ENCODE peak calls at places on chromosome 2, in seven cellular contexts. One of them, this sample, is unnamed.

GRCh38 chr2:50885948-50886347 is 146.0 kb downstream of the NRXN1 start:
- DNase-seq in H54: no peak
- DNase-seq in body of pancreas: no peak
- DNase-seq in transverse colon: no peak
- DNase-seq in K562: no peak
- DNase-seq in right lobe of liver: no peak
- DNase-seq in thyroid gland: no peak
- DNase-seq in this sample: no peak

GRCh38 chr2:36964496-36965058 is 1.8 kb downstream of the STRN start:
- DNase-seq in H54: no peak
- DNase-seq in body of pancreas: no peak
- DNase-seq in transverse colon: no peak
- DNase-seq in K562: no peak
- DNase-seq in right lobe of liver: no peak
- DNase-seq in thyroid gland: no peak
- DNase-seq in this sample: no peak

GRCh38 chr2:150255528-150255927 is 231.9 kb downstream of the RND3 start:
- DNase-seq in H54: no peak
- DNase-seq in body of pancreas: no peak
- DNase-seq in transverse colon: no peak
- DNase-seq in K562: no peak
- DNase-seq in right lobe of liver: no peak
- DNase-seq in thyroid gland: no peak
- DNase-seq in this sample: peak

GRCh38 chr2:138207531-138207930 is 243.3 kb downstream of the HNMT start:
- DNase-seq in H54: no peak
- DNase-seq in body of pancreas: no peak
- DNase-seq in transverse colon: no peak
- DNase-seq in K562: no peak
- DNase-seq in right lobe of liver: no peak
- DNase-seq in thyroid gland: no peak
- DNase-seq in this sample: no peak

GRCh38 chr2:240946654-240947053 is 40.5 kb downstream of the CROCC2 start:
- DNase-seq in H54: no peak
- DNase-seq in body of pancreas: no peak
- DNase-seq in transverse colon: peak
- DNase-seq in K562: no peak
- DNase-seq in right lobe of liver: peak
- DNase-seq in thyroid gland: no peak
- DNase-seq in this sample: peak

GRCh38 chr2:213995400-213996105 is 415.3 kb upstream of the VWC2L start:
- DNase-seq in H54: peak
- DNase-seq in body of pancreas: no peak
- DNase-seq in transverse colon: no peak
- DNase-seq in K562: no peak
- DNase-seq in right lobe of liver: no peak
- DNase-seq in thyroid gland: no peak
- DNase-seq in this sample: no peak

GRCh38 chr2:12718662-12719399 is 2.1 kb downstream of the TRIB2 start:
- DNase-seq in H54: no peak
- DNase-seq in body of pancreas: no peak
- DNase-seq in transverse colon: no peak
- DNase-seq in K562: peak
- DNase-seq in right lobe of liver: no peak
- DNase-seq in thyroid gland: no peak
- DNase-seq in this sample: no peak

GRCh38 chr2:128452536-128453530 is 134.2 kb upstream of the HS6ST1 start:
- DNase-seq in H54: no peak
- DNase-seq in body of pancreas: no peak
- DNase-seq in transverse colon: no peak
- DNase-seq in K562: no peak
- DNase-seq in right lobe of liver: no peak
- DNase-seq in thyroid gland: no peak
- DNase-seq in this sample: no peak

GRCh38 chr2:43157506-43158232 is 68.7 kb downstream of the ZFP36L2 start:
- DNase-seq in H54: peak
- DNase-seq in body of pancreas: no peak
- DNase-seq in transverse colon: no peak
- DNase-seq in K562: no peak
- DNase-seq in right lobe of liver: peak
- DNase-seq in thyroid gland: no peak
- DNase-seq in this sample: no peak

GRCh38 chr2:27059141-27059820 is 7.8 kb downstream of the AGBL5 start:
- DNase-seq in H54: no peak
- DNase-seq in body of pancreas: peak
- DNase-seq in transverse colon: no peak
- DNase-seq in K562: no peak
- DNase-seq in right lobe of liver: no peak
- DNase-seq in thyroid gland: no peak
- DNase-seq in this sample: peak

GRCh38 chr2:149307014-149307413 is 23.4 kb upstream of the LYPD6 start:
- DNase-seq in H54: no peak
- DNase-seq in body of pancreas: no peak
- DNase-seq in transverse colon: no peak
- DNase-seq in K562: no peak
- DNase-seq in right lobe of liver: no peak
- DNase-seq in thyroid gland: no peak
- DNase-seq in this sample: no peak

GRCh38 chr2:241188386-241189092 is at the start of gene ANO7:
- DNase-seq in H54: no peak
- DNase-seq in body of pancreas: no peak
- DNase-seq in transverse colon: peak
- DNase-seq in K562: no peak
- DNase-seq in right lobe of liver: no peak
- DNase-seq in thyroid gland: no peak
- DNase-seq in this sample: no peak

GRCh38 chr2:101249826-101250225 is 2.9 kb upstream of the CNOT11 start:
- DNase-seq in H54: no peak
- DNase-seq in body of pancreas: no peak
- DNase-seq in transverse colon: no peak
- DNase-seq in K562: no peak
- DNase-seq in right lobe of liver: no peak
- DNase-seq in thyroid gland: no peak
- DNase-seq in this sample: no peak

GRCh38 chr2:149330127-149331022 is at the start of gene LYPD6:
- DNase-seq in H54: peak
- DNase-seq in body of pancreas: peak
- DNase-seq in transverse colon: peak
- DNase-seq in K562: no peak
- DNase-seq in right lobe of liver: peak
- DNase-seq in thyroid gland: peak
- DNase-seq in this sample: peak

GRCh38 chr2:28745225-28745624 is 6.4 kb upstream of the PPP1CB start:
- DNase-seq in H54: no peak
- DNase-seq in body of pancreas: no peak
- DNase-seq in transverse colon: no peak
- DNase-seq in K562: no peak
- DNase-seq in right lobe of liver: no peak
- DNase-seq in thyroid gland: no peak
- DNase-seq in this sample: no peak

GRCh38 chr2:228648541-228648940 is 467.1 kb upstream of the SPHKAP start:
- DNase-seq in H54: no peak
- DNase-seq in body of pancreas: no peak
- DNase-seq in transverse colon: no peak
- DNase-seq in K562: no peak
- DNase-seq in right lobe of liver: no peak
- DNase-seq in thyroid gland: no peak
- DNase-seq in this sample: no peak

GRCh38 chr2:195659114-195659513 is 2.1 kb downstream of the SLC39A10 start:
- DNase-seq in H54: no peak
- DNase-seq in body of pancreas: no peak
- DNase-seq in transverse colon: no peak
- DNase-seq in K562: no peak
- DNase-seq in right lobe of liver: no peak
- DNase-seq in thyroid gland: no peak
- DNase-seq in this sample: no peak

GRCh38 chr2:190997516-190998113 is 16.4 kb downstream of the STAT1 start:
- DNase-seq in H54: no peak
- DNase-seq in body of pancreas: no peak
- DNase-seq in transverse colon: no peak
- DNase-seq in K562: no peak
- DNase-seq in right lobe of liver: no peak
- DNase-seq in thyroid gland: no peak
- DNase-seq in this sample: no peak

GRCh38 chr2:190996947-190997346 is 17.0 kb downstream of the STAT1 start:
- DNase-seq in H54: no peak
- DNase-seq in body of pancreas: no peak
- DNase-seq in transverse colon: no peak
- DNase-seq in K562: no peak
- DNase-seq in right lobe of liver: no peak
- DNase-seq in thyroid gland: no peak
- DNase-seq in this sample: no peak

GRCh38 chr2:190996338-190996946 is 17.5 kb downstream of the STAT1 start:
- DNase-seq in H54: no peak
- DNase-seq in body of pancreas: peak
- DNase-seq in transverse colon: no peak
- DNase-seq in K562: peak
- DNase-seq in right lobe of liver: no peak
- DNase-seq in thyroid gland: peak
- DNase-seq in this sample: peak

GRCh38 chr2:190993292-190993643 is 20.7 kb downstream of the STAT1 start:
- DNase-seq in H54: no peak
- DNase-seq in body of pancreas: no peak
- DNase-seq in transverse colon: no peak
- DNase-seq in K562: no peak
- DNase-seq in right lobe of liver: no peak
- DNase-seq in thyroid gland: no peak
- DNase-seq in this sample: no peak

DNA sequence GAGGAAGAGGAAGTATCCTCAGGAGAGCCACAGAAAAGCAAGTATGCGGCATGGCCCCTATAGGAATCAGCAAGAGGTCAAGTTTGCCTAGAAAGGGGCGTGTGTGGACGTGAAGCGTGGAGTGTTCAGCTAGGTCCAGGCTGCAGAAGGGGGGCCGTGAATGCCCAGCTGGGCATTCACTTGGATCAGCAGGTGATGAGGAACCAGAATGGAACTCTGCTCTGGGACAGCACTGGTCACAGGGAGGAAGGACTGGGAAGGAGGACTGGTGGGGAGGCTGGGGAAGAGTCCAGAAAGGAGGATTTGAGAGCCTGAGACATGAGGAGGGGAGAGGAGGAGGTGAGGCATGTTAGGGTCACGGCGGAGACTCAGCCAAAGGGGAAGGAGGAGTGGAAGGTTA is 19.8 kb downstream of the STAT1 start:
- DNase-seq in H54: no peak
- DNase-seq in body of pancreas: no peak
- DNase-seq in transverse colon: no peak
- DNase-seq in K562: no peak
- DNase-seq in right lobe of liver: no peak
- DNase-seq in thyroid gland: no peak
- DNase-seq in this sample: no peak
- TF ChIP-seq POLR2A in H54: no peak
- TF ChIP-seq POLR2A in body of pancreas: no peak
- TF ChIP-seq POLR2A in transverse colon: no peak
- TF ChIP-seq POLR2A in K562: no peak
- TF ChIP-seq POLR2A in right lobe of liver: no peak
- TF ChIP-seq POLR2A in thyroid gland: no peak
- TF ChIP-seq POLR2A in this sample: no peak

GRCh38 chr2:38152093-38152492 is 76.1 kb upstream of the CYP1B1 start:
- DNase-seq in H54: no peak
- DNase-seq in body of pancreas: no peak
- DNase-seq in transverse colon: no peak
- DNase-seq in K562: no peak
- DNase-seq in right lobe of liver: no peak
- DNase-seq in thyroid gland: no peak
- DNase-seq in this sample: no peak
- TF ChIP-seq POLR2A in H54: no peak
- TF ChIP-seq POLR2A in body of pancreas: no peak
- TF ChIP-seq POLR2A in transverse colon: no peak
- TF ChIP-seq POLR2A in K562: no peak
- TF ChIP-seq POLR2A in right lobe of liver: no peak
- TF ChIP-seq POLR2A in thyroid gland: no peak
- TF ChIP-seq POLR2A in this sample: no peak

DNA sequence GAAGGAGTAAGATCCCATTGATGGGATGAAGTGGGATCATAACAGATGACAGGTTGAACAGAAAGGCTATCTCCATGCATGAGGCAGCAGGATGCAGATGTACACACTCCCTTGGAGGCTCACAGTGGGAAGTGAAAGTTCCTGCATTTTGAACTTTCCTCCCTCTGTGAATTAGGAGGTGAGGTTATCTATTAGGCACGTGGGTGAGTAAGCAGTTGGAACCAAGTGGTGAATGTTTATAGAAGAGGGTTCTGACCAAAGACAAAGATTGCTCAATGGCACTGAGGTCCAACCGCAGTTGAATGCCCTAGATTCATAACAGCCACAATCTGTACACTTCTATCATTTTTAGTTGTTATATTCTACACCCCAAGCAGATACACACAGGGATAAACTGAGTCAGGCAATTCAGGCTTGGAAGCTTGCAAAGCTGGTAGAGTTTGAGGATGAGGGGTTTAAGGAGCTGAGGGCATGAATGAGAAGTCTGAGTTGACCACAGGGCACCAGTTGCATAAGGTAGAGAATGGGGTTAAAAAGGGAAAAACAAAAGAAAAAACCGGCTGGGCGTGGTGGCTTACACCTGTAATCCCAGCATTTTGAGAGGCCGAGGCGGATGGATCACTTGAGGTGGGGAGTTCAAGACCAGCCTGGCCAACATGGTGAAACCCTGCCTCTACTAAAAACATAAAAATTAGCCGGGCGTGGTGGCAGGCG is 7.1 kb upstream of the KCMF1 start:
- DNase-seq in H54: no peak
- DNase-seq in body of pancreas: peak
- DNase-seq in transverse colon: no peak
- DNase-seq in K562: no peak
- DNase-seq in right lobe of liver: no peak
- DNase-seq in thyroid gland: no peak
- DNase-seq in this sample: peak
- TF ChIP-seq POLR2A in H54: no peak
- TF ChIP-seq POLR2A in body of pancreas: no peak
- TF ChIP-seq POLR2A in transverse colon: no peak
- TF ChIP-seq POLR2A in K562: no peak
- TF ChIP-seq POLR2A in right lobe of liver: peak
- TF ChIP-seq POLR2A in thyroid gland: no peak
- TF ChIP-seq POLR2A in this sample: no peak

GRCh38 chr2:88055049-88055435 is 541 bp downstream of the KRCC1 start:
- DNase-seq in H54: peak
- DNase-seq in body of pancreas: no peak
- DNase-seq in transverse colon: no peak
- DNase-seq in K562: peak
- DNase-seq in right lobe of liver: no peak
- DNase-seq in thyroid gland: no peak
- DNase-seq in this sample: no peak

GRCh38 chr2:88053301-88053700 is 2.3 kb downstream of the KRCC1 start:
- DNase-seq in H54: no peak
- DNase-seq in body of pancreas: no peak
- DNase-seq in transverse colon: no peak
- DNase-seq in K562: no peak
- DNase-seq in right lobe of liver: no peak
- DNase-seq in thyroid gland: no peak
- DNase-seq in this sample: peak

GRCh38 chr2:88054300-88055048 is 1.1 kb downstream of the KRCC1 start:
- DNase-seq in H54: no peak
- DNase-seq in body of pancreas: no peak
- DNase-seq in transverse colon: no peak
- DNase-seq in K562: no peak
- DNase-seq in right lobe of liver: no peak
- DNase-seq in thyroid gland: no peak
- DNase-seq in this sample: peak

GRCh38 chr2:88057437-88057844 is 1.9 kb upstream of the KRCC1 start:
- DNase-seq in H54: no peak
- DNase-seq in body of pancreas: no peak
- DNase-seq in transverse colon: no peak
- DNase-seq in K562: peak
- DNase-seq in right lobe of liver: no peak
- DNase-seq in thyroid gland: no peak
- DNase-seq in this sample: no peak

GRCh38 chr2:88055436-88056128 is at the start of gene KRCC1:
- DNase-seq in H54: peak
- DNase-seq in body of pancreas: peak
- DNase-seq in transverse colon: peak
- DNase-seq in K562: peak
- DNase-seq in right lobe of liver: peak
- DNase-seq in thyroid gland: peak
- DNase-seq in this sample: peak
- TF ChIP-seq POLR2A in H54: peak
- TF ChIP-seq POLR2A in body of pancreas: peak
- TF ChIP-seq POLR2A in transverse colon: peak
- TF ChIP-seq POLR2A in K562: peak
- TF ChIP-seq POLR2A in right lobe of liver: peak
- TF ChIP-seq POLR2A in thyroid gland: peak
- TF ChIP-seq POLR2A in this sample: peak

This sample was measured in adrenal gland.